ENCODE peak calls at places on chromosomes 16 and 17, in four cellular contexts. Q, U, K and M are unnamed samples. For H3K36me3, the result is how much of the 10 kb centered on the place peaks cover.

GRCh38 chr17:43928606-43929005 is 13.7 kb downstream of the PPY start:
- DNase-seq in Q (no peak), K (no peak), U (no peak), M (no peak)

GRCh38 chr17:82301916-82302497 is 15.4 kb downstream of the CD7 start:
- DNase-seq in U (no peak), Q (peak), K (no peak), M (peak)

GRCh38 chr17:73991260-73991659 is 212.2 kb upstream of the RPL38 start:
- DNase-seq in Q (no peak), K (no peak), U (no peak), M (no peak)

GRCh38 chr16:728890-729744 is 2.2 kb downstream of the HAGHL start:
- DNase-seq in K (no peak), Q (peak), U (no peak), M (no peak)

GRCh38 chr17:1108810-1109605 is 70.8 kb downstream of the ABR start:
- DNase-seq in U (peak), K (peak), Q (peak), M (peak)

GRCh38 chr16:19071811-19072777 is 4.7 kb downstream of the COQ7 start:
- DNase-seq in K (peak), Q (no peak), U (peak), M (no peak)

GRCh38 chr16:79175286-79176057 is 425.1 kb downstream of the MAF start:
- DNase-seq in Q (no peak), K (no peak), U (no peak), M (no peak)

GRCh38 chr17:70040336-70040735 is 34.7 kb upstream of the KCNJ16 start:
- DNase-seq in U (no peak), Q (no peak), K (peak), M (no peak)

GRCh38 chr17:42387663-42388380 is 420 bp downstream of the STAT3 start:
- DNase-seq in Q (peak), K (peak), U (peak), M (peak)

GRCh38 chr17:70621593-70621992 is 452.3 kb downstream of the KCNJ2 start:
- DNase-seq in Q (no peak), K (peak), U (no peak), M (no peak)

GRCh38 chr16:50635505-50636392 is 45.4 kb downstream of the SNX20 start:
- DNase-seq in Q (no peak), U (no peak), K (no peak), M (no peak)

GRCh38 chr17:77382966-77383612 is 242.3 kb downstream of the SEC14L1 start:
- DNase-seq in Q (no peak), U (no peak), K (no peak), M (peak)

GRCh38 chr16:66578596-66579531 is at the start of gene CMTM2:
- DNase-seq in Q (peak), K (no peak), U (no peak), M (no peak)

GRCh38 chr17:48970865-48971687 is 2.7 kb upstream of the GIP start:
- DNase-seq in U (no peak), K (no peak), Q (no peak), M (peak)

GRCh38 chr17:71460943-71461342 is 659.9 kb upstream of the SOX9 start:
- DNase-seq in K (no peak), U (peak), Q (no peak), M (no peak)

GRCh38 chr17:39579318-39580081 is 28.2 kb downstream of the NEUROD2 start:
- DNase-seq in Q (no peak), K (peak), U (no peak), M (no peak)

GRCh38 chr17:61425682-61426481 is 26.2 kb downstream of the TBX2 start:
- DNase-seq in U (no peak), Q (no peak), K (no peak), M (no peak)

GRCh38 chr17:6714315-6714874 is 1.2 kb upstream of the SLC13A5 start:
- DNase-seq in K (no peak), U (no peak), Q (no peak), M (no peak)

DNA sequence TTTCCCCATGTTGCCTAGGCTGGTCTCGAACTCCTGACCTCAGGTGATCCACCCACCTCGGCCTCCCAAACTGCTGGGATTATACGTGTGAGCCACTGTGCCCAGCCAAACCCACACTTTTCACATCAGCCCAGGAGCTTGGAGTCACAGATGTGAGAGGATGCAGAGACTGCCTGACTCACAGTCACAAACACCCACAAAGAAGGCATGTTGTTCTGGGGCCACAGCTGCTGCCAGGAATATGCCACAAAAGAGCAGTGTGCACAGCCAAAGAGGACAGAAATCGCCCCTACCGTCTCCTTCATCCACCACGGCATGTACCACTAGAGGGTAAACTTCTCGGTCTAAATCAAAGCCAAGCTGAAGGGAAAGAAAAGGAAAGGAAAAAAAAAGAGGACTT is 25.1 kb upstream of the FOXJ1 start:
- DNase-seq in U (no peak), K (no peak), Q (no peak), M (no peak)
- TF ChIP-seq CTCF in U (no peak), K (no peak), Q (no peak), M (no peak)

GRCh38 chr16:1832831-1833454 is 5.9 kb downstream of the FAHD1 start:
- DNase-seq in Q (no peak), U (no peak), K (no peak), M (no peak)
- TF ChIP-seq POLR2AphosphoS5 in Q (no peak), U (no peak), K (no peak), M (no peak)

GRCh38 chr16:20851601-20852000 is 45.3 kb downstream of the REXO5 start:
- DNase-seq in U (peak), K (peak), Q (no peak), M (peak)

GRCh38 chr16:20853981-20854620 is 46.1 kb downstream of the DCUN1D3 start:
- DNase-seq in Q (no peak), U (no peak), K (peak), M (no peak)

GRCh38 chr16:20850981-20851380 is 44.7 kb downstream of the REXO5 start:
- DNase-seq in U (no peak), K (peak), Q (no peak), M (no peak)

GRCh38 chr16:20854963-20855362 is 45.2 kb downstream of the DCUN1D3 start:
- DNase-seq in Q (no peak), K (no peak), U (no peak), M (no peak)

GRCh38 chr16:20853076-20853597 is 46.8 kb downstream of the REXO5 start:
- DNase-seq in K (no peak), Q (no peak), U (no peak), M (no peak)
- H3K36me3 ChIP-seq in K (under half), Q (under half), U (under half), M (under half)

DNA sequence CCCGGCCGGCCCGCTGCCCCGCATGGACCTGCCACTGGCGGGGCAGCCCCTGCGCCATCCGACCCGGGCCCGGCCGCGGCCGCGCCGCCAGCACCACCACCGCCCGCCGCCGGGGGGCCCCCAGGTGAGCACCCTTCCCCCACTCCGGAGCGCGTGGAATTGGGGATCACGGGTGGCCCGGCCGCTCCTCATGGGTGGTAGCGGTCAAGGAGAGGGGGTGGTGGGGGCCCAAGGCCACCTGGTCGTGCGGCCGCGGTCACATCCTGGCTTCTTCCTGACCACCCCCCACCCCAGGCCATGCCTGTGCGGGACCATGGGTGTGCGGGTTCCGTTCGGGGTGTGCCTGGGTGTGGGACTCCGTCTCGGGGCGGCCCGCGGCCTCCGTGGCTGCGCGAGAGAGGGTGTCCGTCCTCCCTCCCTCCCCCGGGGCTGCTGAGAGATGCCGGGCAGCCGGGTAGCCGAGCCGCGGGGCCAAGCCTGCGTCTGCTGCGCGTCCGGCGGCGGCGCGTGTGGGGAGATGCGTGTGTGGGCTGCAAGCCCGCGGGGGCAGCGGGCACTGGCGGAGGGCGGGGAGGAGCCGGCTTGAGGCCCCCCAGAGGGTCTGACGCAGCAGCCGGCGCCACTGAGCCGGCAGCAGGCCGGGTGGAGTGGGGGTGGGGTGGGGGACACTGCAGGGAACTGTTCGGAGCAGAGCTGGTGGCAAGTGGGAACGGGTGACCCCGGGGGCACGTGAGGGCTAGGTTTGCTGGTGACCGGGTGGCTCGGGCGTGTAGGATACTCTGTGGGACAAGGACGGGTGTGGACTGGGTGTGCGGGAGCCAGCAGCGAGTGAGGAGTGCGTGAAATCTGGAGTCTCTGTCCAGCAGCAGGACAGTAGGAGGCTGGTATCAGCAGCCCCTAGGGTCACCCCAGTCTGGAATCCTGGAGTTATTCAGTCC is 6.7 kb downstream of the ACD start:
- DNase-seq in Q (peak), U (no peak), K (no peak), M (no peak)
- TF ChIP-seq CTCF in Q (no peak), U (no peak), K (no peak), M (no peak)

GRCh38 chr16:4947722-4948503 is 10.2 kb upstream of the SEC14L5 start:
- DNase-seq in U (no peak), Q (no peak), K (no peak), M (no peak)
- TF ChIP-seq POLR2AphosphoS5 in U (no peak), Q (no peak), K (no peak), M (no peak)

GRCh38 chr17:28344435-28344901 is 8.9 kb downstream of the TNFAIP1 start:
- DNase-seq in U (no peak), Q (peak), K (no peak), M (no peak)
- H3K36me3 ChIP-seq in U (half or more), Q (half or more), K (under half), M (half or more)

DNA sequence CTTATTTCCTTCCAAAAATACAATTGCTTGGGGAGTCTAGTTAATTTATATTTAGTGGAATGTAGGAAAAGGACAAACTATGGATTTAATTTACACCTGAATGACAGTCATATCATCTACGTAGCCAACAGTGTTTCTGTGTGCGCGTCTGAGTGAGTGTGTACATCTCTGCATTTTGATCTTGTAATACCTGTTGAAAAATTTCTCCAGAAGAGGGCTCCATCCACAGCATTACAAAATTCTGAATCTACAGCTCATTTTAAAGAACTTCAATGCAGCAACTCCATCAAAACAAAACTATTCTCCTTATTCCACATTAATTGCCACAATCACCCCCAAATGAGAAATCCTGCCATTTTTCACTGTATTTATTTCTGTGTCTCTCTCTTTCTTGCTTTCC is 3.9 kb downstream of the CDH13 start:
- DNase-seq in K (peak), U (no peak), Q (no peak), M (peak)
- TF ChIP-seq CTCF in K (peak), U (no peak), Q (no peak), M (no peak)